ENCODE peak calls at places on chromosomes 12 and 14, in four cellular contexts. Q, S, F and T are unnamed samples.

GRCh38 chr12:102726686-102727085 is 190.4 kb downstream of the PAH start:
- DNase-seq in Q (no peak), S (no peak), F (no peak), T (no peak)

GRCh38 chr14:93033983-93034670 is 81.6 kb downstream of the ITPK1 start:
- DNase-seq in Q (peak), S (peak), F (no peak), T (no peak)

GRCh38 chr14:50758279-50758678 is 72.7 kb downstream of the NIN start:
- DNase-seq in Q (no peak), S (no peak), F (no peak), T (no peak)

GRCh38 chr12:56931474-56931978 is 2.7 kb downstream of the SDR9C7 start:
- DNase-seq in Q (peak), S (no peak), F (no peak), T (no peak)

GRCh38 chr14:61456720-61457119 is 135.3 kb downstream of the PRKCH start:
- DNase-seq in Q (peak), S (peak), F (peak), T (peak)

GRCh38 chr12:115377781-115378180 is 693.8 kb upstream of the TBX3 start:
- DNase-seq in Q (no peak), S (no peak), F (no peak), T (no peak)

GRCh38 chr14:22565391-22565945 is 23.6 kb downstream of the DAD1 start:
- DNase-seq in Q (no peak), S (no peak), F (no peak), T (no peak)

GRCh38 chr12:26523708-26524150 is 309.3 kb downstream of the ITPR2 start:
- DNase-seq in Q (no peak), S (no peak), F (peak), T (peak)

GRCh38 chr12:3362751-3363150 is 128.3 kb upstream of the PRMT8 start:
- DNase-seq in Q (no peak), S (no peak), F (no peak), T (no peak)

GRCh38 chr14:89123851-89124250 is 293.2 kb downstream of the FOXN3 start:
- DNase-seq in Q (no peak), S (no peak), F (no peak), T (no peak)

GRCh38 chr12:90854136-90854689 is 100.8 kb downstream of the CCER1 start:
- DNase-seq in Q (peak), S (no peak), F (no peak), T (no peak)
- TF ChIP-seq CTCF in Q (peak), S (peak), F (peak), T (peak)

GRCh38 chr14:69663322-69663686 is 51.9 kb downstream of the SUSD6 start:
- DNase-seq in Q (no peak), S (no peak), F (no peak), T (no peak)

GRCh38 chr14:69664190-69664742 is 52.9 kb downstream of the SUSD6 start:
- DNase-seq in Q (no peak), S (no peak), F (no peak), T (no peak)

GRCh38 chr14:69660344-69661193 is 49.2 kb downstream of the SUSD6 start:
- DNase-seq in Q (no peak), S (no peak), F (no peak), T (no peak)

GRCh38 chr14:69661194-69661537 is 49.8 kb downstream of the SUSD6 start:
- DNase-seq in Q (no peak), S (no peak), F (no peak), T (no peak)

GRCh38 chr14:69662636-69663321 is 51.4 kb downstream of the SUSD6 start:
- DNase-seq in Q (no peak), S (no peak), F (no peak), T (no peak)
- H3K27ac ChIP-seq in Q (no peak), S (no peak), F (peak), T (peak)

DNA sequence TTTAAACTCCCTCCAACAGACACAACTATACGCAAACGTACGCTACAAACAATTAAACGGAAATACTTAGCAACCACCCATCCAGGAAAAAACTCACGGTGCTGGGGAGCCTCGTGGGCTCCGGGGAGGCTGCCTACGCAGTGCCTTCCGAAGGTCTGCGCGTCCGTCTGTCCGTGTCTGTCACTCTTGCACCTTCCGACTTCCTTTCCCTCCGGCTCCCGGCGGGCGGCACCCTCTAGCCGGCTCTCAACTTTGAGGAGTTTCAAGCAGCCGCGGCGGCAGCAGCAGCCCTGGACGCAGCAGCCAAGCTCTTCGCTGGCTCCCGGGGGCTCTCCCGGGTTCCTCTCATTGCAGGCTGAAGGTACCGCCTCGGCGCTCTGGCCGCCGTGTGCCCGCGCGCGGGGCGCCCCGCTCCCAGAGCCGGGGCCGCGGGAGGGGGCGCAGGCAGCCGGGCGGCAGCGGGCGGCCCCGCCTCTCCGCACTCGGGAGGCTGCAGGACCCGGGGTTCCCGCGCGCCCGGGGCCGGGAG is at the start of gene PCED1B:
- DNase-seq in Q (peak), S (peak), F (peak), T (peak)
- TF ChIP-seq CTCF in Q (peak), S (peak), F (no peak), T (peak)

GRCh38 chr12:124819080-124819479 is 44.6 kb downstream of the SCARB1 start:
- DNase-seq in Q (no peak), S (no peak), F (no peak), T (no peak)
- H3K27ac ChIP-seq in Q (no peak), S (no peak), F (no peak), T (no peak)

GRCh38 chr14:74660167-74660566 is 48.1 kb upstream of the LTBP2 start:
- DNase-seq in Q (no peak), S (no peak), F (no peak), T (no peak)

GRCh38 chr14:74663884-74664283 is 49.0 kb downstream of the AREL1 start:
- DNase-seq in Q (no peak), S (no peak), F (no peak), T (peak)

GRCh38 chr14:74664717-74665116 is 48.2 kb downstream of the AREL1 start:
- DNase-seq in Q (no peak), S (no peak), F (no peak), T (no peak)

GRCh38 chr14:74660863-74661262 is 48.8 kb upstream of the LTBP2 start:
- DNase-seq in Q (no peak), S (no peak), F (no peak), T (no peak)

GRCh38 chr14:74661726-74662450 is 49.9 kb upstream of the LTBP2 start:
- DNase-seq in Q (no peak), S (no peak), F (no peak), T (peak)
- TF ChIP-seq CTCF in Q (no peak), S (no peak), F (no peak), T (no peak)

GRCh38 chr12:47752552-47752951 is 6.1 kb downstream of the RAPGEF3 start:
- DNase-seq in Q (no peak), S (no peak), F (no peak), T (no peak)
- H3K27ac ChIP-seq in Q (no peak), S (no peak), F (peak), T (peak)